ENCODE peak calls at places on chromosomes 4 and X, in five cellular contexts. U is mesendoderm, J is vagina, B is substantia nigra, O is natural killer cell. Y is an unnamed sample.

GRCh38 chr4:2662598-2662997 is 93.5 kb downstream of the TNIP2 start:
- DNase-seq in U (no peak), J (no peak), B (no peak), O (no peak), Y (no peak)

GRCh38 chrX:68431836-68432235 is 1.5 kb downstream of the OPHN1 start:
- DNase-seq in U (no peak), J (no peak), B (no peak), O (no peak), Y (no peak)

GRCh38 chr4:55547461-55547770 is 707 bp upstream of the CLOCK start:
- DNase-seq in U (no peak), J (no peak), B (peak), O (no peak), Y (peak)

GRCh38 chr4:187478292-187479205 is 517.0 kb upstream of the ZFP42 start:
- DNase-seq in U (peak), J (no peak), B (no peak), O (no peak), Y (no peak)

GRCh38 chrX:1093112-1093511 is 119.3 kb downstream of the CRLF2 start:
- DNase-seq in U (no peak), J (no peak), B (no peak), O (no peak), Y (no peak)

GRCh38 chrX:63350551-63350950 is 581 bp downstream of the SPIN4 start:
- DNase-seq in U (peak), J (no peak), B (no peak), O (peak), Y (peak)

GRCh38 chr4:55830048-55830447 is 10.5 kb downstream of the EXOC1L start:
- DNase-seq in U (no peak), J (no peak), B (no peak), O (no peak), Y (no peak)

GRCh38 chrX:103674531-103675454 is 11.7 kb downstream of the MORF4L2 start:
- DNase-seq in U (peak), J (no peak), B (no peak), O (no peak), Y (peak)

GRCh38 chrX:19658030-19658429 is 142.7 kb upstream of the MAP3K15 start:
- DNase-seq in U (peak), J (no peak), B (no peak), O (no peak), Y (no peak)

GRCh38 chrX:70444326-70445196 is at the start of gene DLG3:
- DNase-seq in U (peak), J (no peak), B (peak), O (no peak), Y (peak)

GRCh38 chr4:93657527-93657926 is 171.0 kb upstream of the ATOH1 start:
- DNase-seq in U (no peak), J (no peak), B (no peak), O (no peak), Y (peak)

GRCh38 chr4:148067307-148067916 is 335.5 kb downstream of the ARHGAP10 start:
- DNase-seq in U (no peak), J (no peak), B (no peak), O (no peak), Y (no peak)

GRCh38 chr4:173503330-173504180 is 26.5 kb downstream of the HAND2 start:
- DNase-seq in U (no peak), J (no peak), B (no peak), O (no peak), Y (no peak)

GRCh38 chrX:116281106-116281505 is 110.6 kb downstream of the AGTR2 start:
- DNase-seq in U (peak), J (no peak), B (no peak), O (no peak), Y (no peak)

GRCh38 chrX:131262738-131263679 is 26.1 kb downstream of the IGSF1 start:
- DNase-seq in U (peak), J (no peak), B (no peak), O (no peak), Y (peak)